ENCODE peak calls at places on chromosomes 4 and X, in five cellular contexts. One of them, this sample, is unnamed.

GRCh38 chr4:113594231-113594556 is 167.3 kb downstream of the CAMK2D start:
- DNase-seq in brain microvascular endothelial cell: no peak
- DNase-seq in IMR-90: no peak
- DNase-seq in MM.1S: no peak
- DNase-seq in OCI-LY7: no peak
- DNase-seq in this sample: no peak

GRCh38 chr4:122252584-122252983 is 100.5 kb downstream of the BLTP1 start:
- DNase-seq in brain microvascular endothelial cell: no peak
- DNase-seq in IMR-90: no peak
- DNase-seq in MM.1S: no peak
- DNase-seq in OCI-LY7: no peak
- DNase-seq in this sample: no peak

GRCh38 chr4:95415346-95415771 is 133.4 kb downstream of the UNC5C start:
- DNase-seq in brain microvascular endothelial cell: peak
- DNase-seq in IMR-90: peak
- DNase-seq in MM.1S: no peak
- DNase-seq in OCI-LY7: no peak
- DNase-seq in this sample: no peak

GRCh38 chrX:40938418-40938817 is 146.8 kb upstream of the USP9X start:
- DNase-seq in brain microvascular endothelial cell: peak
- DNase-seq in IMR-90: peak
- DNase-seq in MM.1S: no peak
- DNase-seq in OCI-LY7: no peak
- DNase-seq in this sample: no peak

GRCh38 chr4:187668683-187669082 is 326.9 kb upstream of the ZFP42 start:
- DNase-seq in brain microvascular endothelial cell: peak
- DNase-seq in IMR-90: peak
- DNase-seq in MM.1S: no peak
- DNase-seq in OCI-LY7: no peak
- DNase-seq in this sample: no peak

GRCh38 chrX:40098264-40099045 is 697 bp upstream of the BCOR start:
- DNase-seq in brain microvascular endothelial cell: no peak
- DNase-seq in IMR-90: no peak
- DNase-seq in MM.1S: peak
- DNase-seq in OCI-LY7: peak
- DNase-seq in this sample: no peak

GRCh38 chrX:41035582-41035981 is 49.7 kb upstream of the USP9X start:
- DNase-seq in brain microvascular endothelial cell: no peak
- DNase-seq in IMR-90: no peak
- DNase-seq in MM.1S: no peak
- DNase-seq in OCI-LY7: no peak
- DNase-seq in this sample: no peak

GRCh38 chr4:59571805-59572430 is 1628.2 kb upstream of the ADGRL3 start:
- DNase-seq in brain microvascular endothelial cell: no peak
- DNase-seq in IMR-90: no peak
- DNase-seq in MM.1S: no peak
- DNase-seq in OCI-LY7: no peak
- DNase-seq in this sample: no peak

GRCh38 chr4:183297675-183298074 is 22.4 kb downstream of the CLDN22 start:
- DNase-seq in brain microvascular endothelial cell: no peak
- DNase-seq in IMR-90: no peak
- DNase-seq in MM.1S: no peak
- DNase-seq in OCI-LY7: no peak
- DNase-seq in this sample: no peak

GRCh38 chr4:23720556-23720955 is 169.3 kb downstream of the PPARGC1A start:
- DNase-seq in brain microvascular endothelial cell: no peak
- DNase-seq in IMR-90: no peak
- DNase-seq in MM.1S: no peak
- DNase-seq in OCI-LY7: no peak
- DNase-seq in this sample: no peak

GRCh38 chrX:40736170-40736505 is 796 bp upstream of the MED14 start:
- DNase-seq in brain microvascular endothelial cell: no peak
- DNase-seq in IMR-90: no peak
- DNase-seq in MM.1S: no peak
- DNase-seq in OCI-LY7: peak
- DNase-seq in this sample: no peak

GRCh38 chr4:26321326-26322276 is 787 bp downstream of the RBPJ start:
- DNase-seq in brain microvascular endothelial cell: no peak
- DNase-seq in IMR-90: peak
- DNase-seq in MM.1S: peak
- DNase-seq in OCI-LY7: peak
- DNase-seq in this sample: no peak

GRCh38 chr4:26320453-26321325 is at the start of gene RBPJ:
- DNase-seq in brain microvascular endothelial cell: peak
- DNase-seq in IMR-90: peak
- DNase-seq in MM.1S: peak
- DNase-seq in OCI-LY7: peak
- DNase-seq in this sample: peak

GRCh38 chr4:26322349-26322748 is 1.5 kb downstream of the RBPJ start:
- DNase-seq in brain microvascular endothelial cell: no peak
- DNase-seq in IMR-90: no peak
- DNase-seq in MM.1S: no peak
- DNase-seq in OCI-LY7: no peak
- DNase-seq in this sample: no peak

GRCh38 chr4:26319467-26320158 is 1.2 kb upstream of the RBPJ start:
- DNase-seq in brain microvascular endothelial cell: peak
- DNase-seq in IMR-90: peak
- DNase-seq in MM.1S: peak
- DNase-seq in OCI-LY7: peak
- DNase-seq in this sample: peak

DNA sequence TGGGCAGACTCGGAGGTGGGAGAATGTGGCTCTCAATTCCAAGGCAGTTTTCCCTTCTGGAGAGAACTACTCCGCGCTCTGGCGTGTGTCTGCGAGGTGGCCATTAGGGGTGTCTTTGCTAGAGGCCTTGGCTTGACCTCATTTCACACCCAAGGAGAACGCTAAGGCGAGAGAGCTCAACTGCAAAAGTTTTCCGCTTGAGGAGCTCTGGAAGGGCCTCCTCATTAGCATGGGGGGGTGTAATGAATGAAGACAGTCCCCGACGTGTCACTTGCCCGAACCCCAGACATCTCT is 708 bp upstream of the RBPJ start:
- DNase-seq in brain microvascular endothelial cell: no peak
- DNase-seq in IMR-90: peak
- DNase-seq in MM.1S: peak
- DNase-seq in OCI-LY7: peak
- DNase-seq in this sample: peak
- TF ChIP-seq CTCF in brain microvascular endothelial cell: no peak
- TF ChIP-seq CTCF in IMR-90: no peak
- TF ChIP-seq CTCF in MM.1S: no peak
- TF ChIP-seq CTCF in OCI-LY7: no peak
- TF ChIP-seq CTCF in this sample: no peak

DNA sequence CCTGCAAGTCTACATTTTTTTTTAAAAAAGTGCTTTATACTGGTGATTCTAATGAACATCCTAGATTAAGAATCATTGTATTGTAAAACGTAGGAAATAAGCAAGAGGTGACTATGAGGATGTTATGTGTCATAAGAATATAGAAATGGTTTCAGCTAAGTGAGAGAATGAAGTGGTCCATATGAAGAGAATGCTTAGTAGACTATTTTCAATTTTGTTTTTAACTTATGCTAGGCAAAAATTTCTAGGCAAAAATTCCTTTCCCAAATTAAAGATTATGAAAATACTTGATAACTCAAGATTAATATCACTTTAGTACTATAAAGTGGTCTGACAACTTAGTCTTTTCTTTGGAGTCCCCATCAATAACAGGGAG is 825 bp downstream of the DYNLT3 start:
- DNase-seq in brain microvascular endothelial cell: no peak
- DNase-seq in IMR-90: no peak
- DNase-seq in MM.1S: no peak
- DNase-seq in OCI-LY7: no peak
- DNase-seq in this sample: no peak
- H3K4me3 ChIP-seq in brain microvascular endothelial cell: peak
- H3K4me3 ChIP-seq in IMR-90: peak
- H3K4me3 ChIP-seq in MM.1S: peak
- H3K4me3 ChIP-seq in OCI-LY7: no peak
- H3K4me3 ChIP-seq in this sample: peak

GRCh38 chr4:44493924-44494323 is 45.3 kb upstream of the KCTD8 start:
- DNase-seq in brain microvascular endothelial cell: peak
- DNase-seq in IMR-90: no peak
- DNase-seq in MM.1S: peak
- DNase-seq in OCI-LY7: peak
- DNase-seq in this sample: no peak
- TF ChIP-seq CTCF in brain microvascular endothelial cell: peak
- TF ChIP-seq CTCF in IMR-90: peak
- TF ChIP-seq CTCF in MM.1S: peak
- TF ChIP-seq CTCF in OCI-LY7: peak
- TF ChIP-seq CTCF in this sample: peak

DNA sequence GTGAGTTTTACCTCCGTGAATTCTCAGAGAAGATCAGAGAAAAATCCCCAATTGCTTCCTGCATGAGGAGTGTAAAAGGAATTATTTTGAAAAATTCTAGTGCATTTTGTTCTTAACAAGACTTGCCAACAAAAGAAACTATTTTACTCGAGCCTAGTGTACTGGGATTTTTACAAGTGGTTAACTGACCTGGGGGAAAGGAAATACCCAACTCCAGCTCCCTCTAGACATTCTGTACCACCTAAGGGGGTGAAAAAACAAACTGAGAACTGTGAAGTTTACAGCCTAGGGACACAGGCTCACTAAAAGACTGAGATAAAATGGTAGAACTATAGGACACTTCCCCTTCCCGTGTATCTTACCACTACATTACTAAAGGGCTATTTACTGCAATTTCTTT is 2.6 kb upstream of the ADH5 start:
- DNase-seq in brain microvascular endothelial cell: no peak
- DNase-seq in IMR-90: no peak
- DNase-seq in MM.1S: no peak
- DNase-seq in OCI-LY7: no peak
- DNase-seq in this sample: no peak
- H3K4me3 ChIP-seq in brain microvascular endothelial cell: no peak
- H3K4me3 ChIP-seq in IMR-90: no peak
- H3K4me3 ChIP-seq in MM.1S: no peak
- H3K4me3 ChIP-seq in OCI-LY7: no peak
- H3K4me3 ChIP-seq in this sample: no peak

GRCh38 chr4:25936696-25937095 is 22.7 kb downstream of the SMIM20 start:
- DNase-seq in brain microvascular endothelial cell: no peak
- DNase-seq in IMR-90: no peak
- DNase-seq in MM.1S: no peak
- DNase-seq in OCI-LY7: no peak
- DNase-seq in this sample: no peak
- TF ChIP-seq CTCF in brain microvascular endothelial cell: no peak
- TF ChIP-seq CTCF in IMR-90: no peak
- TF ChIP-seq CTCF in MM.1S: no peak
- TF ChIP-seq CTCF in OCI-LY7: no peak
- TF ChIP-seq CTCF in this sample: no peak

GRCh38 chr4:5717449-5718158 is 6.6 kb downstream of the EVC start:
- DNase-seq in brain microvascular endothelial cell: no peak
- DNase-seq in IMR-90: no peak
- DNase-seq in MM.1S: no peak
- DNase-seq in OCI-LY7: no peak
- DNase-seq in this sample: no peak

GRCh38 chr4:5720980-5721379 is 10.0 kb downstream of the EVC start:
- DNase-seq in brain microvascular endothelial cell: no peak
- DNase-seq in IMR-90: no peak
- DNase-seq in MM.1S: no peak
- DNase-seq in OCI-LY7: no peak
- DNase-seq in this sample: no peak

GRCh38 chr4:5718411-5718810 is 7.4 kb downstream of the EVC start:
- DNase-seq in brain microvascular endothelial cell: no peak
- DNase-seq in IMR-90: no peak
- DNase-seq in MM.1S: no peak
- DNase-seq in OCI-LY7: no peak
- DNase-seq in this sample: no peak

GRCh38 chr4:5720157-5720850 is 9.3 kb downstream of the EVC start:
- DNase-seq in brain microvascular endothelial cell: no peak
- DNase-seq in IMR-90: no peak
- DNase-seq in MM.1S: no peak
- DNase-seq in OCI-LY7: no peak
- DNase-seq in this sample: no peak

GRCh38 chr4:5719329-5720055 is 8.5 kb downstream of the EVC start:
- DNase-seq in brain microvascular endothelial cell: no peak
- DNase-seq in IMR-90: peak
- DNase-seq in MM.1S: no peak
- DNase-seq in OCI-LY7: no peak
- DNase-seq in this sample: peak
- H3K4me3 ChIP-seq in brain microvascular endothelial cell: no peak
- H3K4me3 ChIP-seq in IMR-90: no peak
- H3K4me3 ChIP-seq in MM.1S: no peak
- H3K4me3 ChIP-seq in OCI-LY7: no peak
- H3K4me3 ChIP-seq in this sample: no peak

DNA sequence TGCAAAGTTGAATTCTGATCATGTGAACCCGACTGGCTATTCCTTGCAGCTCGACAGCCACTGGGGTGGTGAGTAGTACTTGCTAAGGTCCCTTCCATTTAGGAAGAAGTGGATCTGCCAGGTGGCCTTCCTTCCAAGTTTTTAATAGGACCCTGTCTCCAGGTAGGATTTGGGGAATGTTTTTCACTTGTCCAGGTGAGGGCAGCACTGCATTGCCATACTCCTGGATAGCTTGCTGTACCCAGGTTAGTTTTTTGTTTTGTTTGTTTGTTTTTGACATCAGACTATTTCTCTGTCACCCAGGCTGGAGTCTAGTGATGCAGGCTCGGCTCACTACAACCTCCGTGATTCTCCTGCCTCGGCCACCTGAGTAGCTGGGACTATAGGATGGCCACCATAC is 29.8 kb downstream of the SAGE1 start:
- DNase-seq in brain microvascular endothelial cell: no peak
- DNase-seq in IMR-90: no peak
- DNase-seq in MM.1S: no peak
- DNase-seq in OCI-LY7: peak
- DNase-seq in this sample: no peak
- TF ChIP-seq CTCF in brain microvascular endothelial cell: peak
- TF ChIP-seq CTCF in IMR-90: no peak
- TF ChIP-seq CTCF in MM.1S: peak
- TF ChIP-seq CTCF in OCI-LY7: peak
- TF ChIP-seq CTCF in this sample: peak

GRCh38 chrX:53087378-53087777 is 5.2 kb downstream of the TSPYL2 start:
- DNase-seq in brain microvascular endothelial cell: no peak
- DNase-seq in IMR-90: no peak
- DNase-seq in MM.1S: no peak
- DNase-seq in OCI-LY7: no peak
- DNase-seq in this sample: no peak
- H3K4me3 ChIP-seq in brain microvascular endothelial cell: no peak
- H3K4me3 ChIP-seq in IMR-90: no peak
- H3K4me3 ChIP-seq in MM.1S: no peak
- H3K4me3 ChIP-seq in OCI-LY7: no peak
- H3K4me3 ChIP-seq in this sample: no peak